ENCODE peak calls at places on chromosomes 6 and 20, in seven cellular contexts. L is body of pancreas, Z is lower leg skin, X is tibial artery, T is heart left ventricle, G is cardiac muscle cell, N is HFF-Myc. A is an unnamed sample.

GRCh38 chr6:24376875-24377274 is 19.0 kb upstream of the DCDC2 start:
- DNase-seq in L (no peak), Z (no peak), X (no peak), T (no peak), G (no peak), N (no peak), A (no peak)

GRCh38 chr20:2524435-2525272 is 11.7 kb upstream of the TMC2 start:
- DNase-seq in L (peak), Z (peak), X (peak), T (peak), G (peak), N (no peak), A (peak)

GRCh38 chr20:45835230-45836224 is 1.9 kb downstream of the SNX21 start:
- DNase-seq in L (no peak), Z (peak), X (peak), T (no peak), G (no peak), N (no peak), A (no peak)

GRCh38 chr6:134928151-134928917 is 21.6 kb downstream of the ALDH8A1 start:
- DNase-seq in L (no peak), Z (no peak), X (no peak), T (no peak), G (no peak), N (no peak), A (no peak)

GRCh38 chr6:4581468-4582420 is 194.5 kb upstream of the CDYL start:
- DNase-seq in L (no peak), Z (peak), X (no peak), T (peak), G (peak), N (no peak), A (no peak)

GRCh38 chr6:130853555-130854183 is 26.5 kb downstream of the SMLR1 start:
- DNase-seq in L (no peak), Z (no peak), X (no peak), T (no peak), G (no peak), N (no peak), A (no peak)

GRCh38 chr6:160917581-160917980 is 74.0 kb upstream of the MAP3K4 start:
- DNase-seq in L (no peak), Z (no peak), X (no peak), T (no peak), G (peak), N (no peak), A (no peak)

GRCh38 chr6:3157151-3157933 is at the start of gene TUBB2A:
- DNase-seq in L (peak), Z (peak), X (peak), T (peak), G (peak), N (no peak), A (peak)

GRCh38 chr6:45791600-45792168 is 224.0 kb downstream of the CLIC5 start:
- DNase-seq in L (no peak), Z (no peak), X (no peak), T (no peak), G (peak), N (no peak), A (no peak)

GRCh38 chr6:38151580-38152500 is 332.3 kb downstream of the ZFAND3 start:
- DNase-seq in L (no peak), Z (peak), X (no peak), T (no peak), G (no peak), N (no peak), A (no peak)

GRCh38 chr6:121961726-121962125 is 437.7 kb upstream of the HSF2 start:
- DNase-seq in L (no peak), Z (no peak), X (no peak), T (no peak), G (no peak), N (no peak), A (no peak)

GRCh38 chr6:168507730-168508129 is 66.7 kb downstream of the SMOC2 start:
- DNase-seq in L (no peak), Z (no peak), X (no peak), T (no peak), G (no peak), N (no peak), A (no peak)

GRCh38 chr6:168506460-168506859 is 65.5 kb downstream of the SMOC2 start:
- DNase-seq in L (no peak), Z (no peak), X (no peak), T (no peak), G (no peak), N (no peak), A (no peak)

GRCh38 chr6:168504366-168504765 is 63.4 kb downstream of the SMOC2 start:
- DNase-seq in L (no peak), Z (no peak), X (no peak), T (no peak), G (no peak), N (no peak), A (no peak)

GRCh38 chr6:168508903-168509302 is 67.9 kb downstream of the SMOC2 start:
- DNase-seq in L (no peak), Z (peak), X (no peak), T (no peak), G (no peak), N (no peak), A (no peak)

GRCh38 chr6:168507297-168507696 is 66.3 kb downstream of the SMOC2 start:
- DNase-seq in L (no peak), Z (peak), X (no peak), T (no peak), G (no peak), N (no peak), A (no peak)
- TF ChIP-seq CTCF in L (no peak), Z (no peak), X (no peak), T (no peak), G (no peak), N (no peak), A (no peak)

DNA sequence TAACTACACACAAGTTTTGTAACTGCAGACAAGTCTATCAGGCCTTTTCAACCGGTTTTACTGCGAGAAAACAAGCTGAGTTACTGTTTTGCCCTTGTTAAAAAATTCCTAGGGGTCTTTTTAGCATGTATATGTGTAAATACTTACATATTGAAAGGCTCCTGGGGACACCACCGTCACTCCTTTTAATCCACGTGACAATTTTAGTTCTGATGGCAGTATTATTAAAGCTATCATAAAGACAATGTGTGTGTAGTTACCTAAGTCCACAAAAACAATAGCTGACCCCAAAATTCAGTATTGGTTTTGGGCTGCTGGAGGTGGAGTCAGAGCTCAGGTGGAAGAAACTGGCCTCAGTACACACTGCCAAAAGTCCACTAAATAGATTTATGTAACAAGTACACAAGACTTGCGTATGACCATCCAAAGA is 41.3 kb upstream of the HFE start:
- DNase-seq in L (no peak), Z (no peak), X (no peak), T (no peak), G (no peak), N (no peak), A (no peak)
- H3K4me3 ChIP-seq in L (no peak), Z (no peak), X (no peak), T (no peak), G (no peak), N (peak), A (peak)

GRCh38 chr6:74731921-74732320 is 473.9 kb downstream of the COL12A1 start:
- DNase-seq in L (no peak), Z (no peak), X (no peak), T (no peak), G (peak), N (no peak), A (no peak)
- TF ChIP-seq CTCF in L (no peak), Z (no peak), X (no peak), T (no peak), G (no peak), N (no peak), A (no peak)

GRCh38 chr6:82246370-82246769 is 1.2 kb downstream of the IBTK start:
- DNase-seq in L (no peak), Z (no peak), X (no peak), T (no peak), G (no peak), N (no peak), A (no peak)

GRCh38 chr6:82243886-82244285 is 3.7 kb downstream of the IBTK start:
- DNase-seq in L (no peak), Z (no peak), X (no peak), T (no peak), G (no peak), N (no peak), A (no peak)

GRCh38 chr6:82247634-82248232 is at the start of gene IBTK:
- DNase-seq in L (peak), Z (peak), X (peak), T (peak), G (peak), N (peak), A (peak)

GRCh38 chr6:82246802-82247633 is 526 bp downstream of the IBTK start:
- DNase-seq in L (peak), Z (peak), X (no peak), T (peak), G (peak), N (no peak), A (peak)

DNA sequence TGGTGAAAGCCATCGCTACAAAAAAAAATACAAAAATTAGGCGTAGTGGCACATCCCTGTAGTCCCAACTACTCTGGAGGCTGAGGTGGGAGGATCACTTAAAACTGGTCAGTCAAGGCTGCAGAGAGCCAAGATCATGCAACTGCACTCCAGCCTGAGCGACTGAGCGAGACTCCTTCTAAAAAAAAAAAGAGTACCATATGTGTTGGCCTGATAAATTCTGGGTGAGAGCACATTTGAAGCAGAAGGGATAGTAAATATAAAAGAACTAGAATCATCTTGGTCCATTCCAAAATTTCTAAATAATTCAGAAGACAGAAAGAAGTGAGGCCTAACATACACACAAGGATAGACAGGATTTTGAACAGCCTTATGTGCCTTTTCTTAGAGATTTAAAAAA is 2.2 kb downstream of the IBTK start:
- DNase-seq in L (no peak), Z (no peak), X (no peak), T (no peak), G (no peak), N (no peak), A (no peak)
- H3K4me3 ChIP-seq in L (no peak), Z (no peak), X (no peak), T (no peak), G (no peak), N (no peak), A (no peak)

DNA sequence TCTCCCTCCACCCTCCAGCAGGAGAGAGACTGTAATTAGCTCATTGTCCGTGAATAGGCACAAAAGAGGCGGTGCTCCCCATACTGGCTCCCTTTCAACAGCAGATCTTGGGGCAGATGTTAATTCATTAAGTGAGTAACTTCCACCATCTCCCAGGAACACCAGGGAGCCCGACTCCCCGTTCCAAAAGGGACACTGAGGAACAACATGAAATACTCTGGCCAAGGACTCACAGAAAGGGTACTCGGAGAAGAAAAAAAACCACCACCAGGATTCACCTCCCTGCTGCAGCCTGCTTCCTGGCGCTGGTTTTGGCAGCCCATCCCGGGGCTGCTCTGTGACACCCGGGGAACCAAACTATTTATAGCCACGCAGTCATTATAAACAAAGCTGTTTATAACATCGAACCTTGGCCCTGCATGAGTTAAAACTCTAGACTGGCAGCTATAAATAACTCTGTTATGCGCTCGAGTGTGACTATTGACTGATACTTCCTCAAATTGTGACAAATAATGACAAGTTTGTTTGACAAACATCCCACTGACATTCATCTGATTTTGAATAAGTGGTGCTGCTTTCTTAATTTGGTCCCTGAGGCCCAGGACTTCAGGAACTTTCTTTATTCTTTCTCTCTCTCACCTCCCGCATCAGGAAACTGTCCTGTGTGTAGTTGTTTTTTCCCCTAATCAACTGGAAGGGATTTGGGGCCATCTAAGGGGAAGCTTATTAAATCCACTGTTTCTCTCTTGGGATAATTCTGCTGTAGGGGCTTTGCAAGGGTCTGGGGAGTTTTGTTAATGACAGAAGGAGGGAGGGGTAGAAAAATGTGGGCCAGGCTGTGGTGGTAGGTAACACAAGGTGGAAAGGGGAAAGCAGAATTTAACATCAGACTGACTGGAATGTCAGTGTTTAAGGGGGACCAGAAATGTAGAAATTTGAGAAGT is 521.6 kb downstream of the CD83 start:
- DNase-seq in L (no peak), Z (no peak), X (no peak), T (peak), G (peak), N (peak), A (no peak)
- TF ChIP-seq CTCF in L (no peak), Z (no peak), X (no peak), T (no peak), G (no peak), N (no peak), A (no peak)

GRCh38 chr6:88728756-88729155 is 234.7 kb downstream of the RNGTT start:
- DNase-seq in L (no peak), Z (no peak), X (no peak), T (no peak), G (no peak), N (no peak), A (no peak)

GRCh38 chr6:88722691-88723090 is 240.7 kb downstream of the RNGTT start:
- DNase-seq in L (no peak), Z (no peak), X (no peak), T (no peak), G (no peak), N (no peak), A (no peak)

GRCh38 chr6:88730602-88731001 is 232.8 kb downstream of the RNGTT start:
- DNase-seq in L (no peak), Z (no peak), X (no peak), T (no peak), G (peak), N (no peak), A (no peak)

DNA sequence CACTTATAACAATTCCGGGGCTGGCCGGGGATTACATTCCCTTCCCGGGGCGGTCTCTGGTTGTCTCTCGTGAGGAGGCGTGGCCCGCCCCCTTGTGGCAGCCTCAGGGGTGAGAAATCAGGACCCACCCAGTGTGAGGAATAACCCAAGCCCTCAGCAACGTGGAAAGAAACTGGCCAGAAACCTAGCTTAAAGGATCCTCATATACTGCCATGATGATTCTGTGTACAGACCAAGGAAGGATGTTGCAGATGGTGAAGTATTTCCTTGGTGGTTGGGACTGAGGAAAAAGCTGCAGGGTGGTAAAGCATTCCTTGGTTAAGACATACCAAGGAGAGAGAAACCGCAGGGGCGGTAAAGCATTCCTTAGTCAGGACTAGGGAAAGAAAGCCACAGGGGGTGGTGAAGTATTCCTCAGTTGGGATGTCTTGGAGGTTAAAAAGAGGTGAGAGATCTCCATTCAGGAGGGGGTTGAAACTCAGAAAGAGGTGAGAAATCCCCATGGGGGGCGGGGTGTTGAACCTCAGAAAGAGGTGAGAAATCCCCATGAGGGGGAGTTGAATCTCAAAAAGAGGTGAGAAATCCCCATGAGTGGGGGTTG is 238.2 kb downstream of the RNGTT start:
- DNase-seq in L (no peak), Z (no peak), X (no peak), T (no peak), G (peak), N (no peak), A (no peak)
- H3K4me3 ChIP-seq in L (no peak), Z (no peak), X (no peak), T (no peak), G (no peak), N (no peak), A (no peak)